ENCODE peak calls at places on chromosomes 7 and 10, in seven cellular contexts. U is heart right ventricle, R is tibial artery, H is GM23338, M is Peyer's patch, V is right atrium auricular region, S is fibroblast of lung. L is an unnamed sample.
A peak's percentile ranks its signal among the peaks of the same experiment; 100 is the strongest.

GRCh38 chr7:128084896-128085608 is 53.8 kb upstream of the LRRC4 start:
- DNase-seq in U (peak; percentile 50), R (no peak), H (no peak), M (no peak), V (no peak), S (peak; percentile 69), L (no peak)

GRCh38 chr10:80632742-80633141 is 95.0 kb downstream of the SH2D4B start:
- DNase-seq in U (no peak), R (no peak), H (no peak), M (no peak), V (no peak), S (no peak), L (no peak)

GRCh38 chr7:45909576-45909975 is 11.5 kb downstream of the IGFBP3 start:
- DNase-seq in U (no peak), R (no peak), H (no peak), M (no peak), V (no peak), S (no peak), L (no peak)

GRCh38 chr10:86868353-86868752 is 89.1 kb downstream of the MMRN2 start:
- DNase-seq in U (no peak), R (no peak), H (peak; percentile 95), M (no peak), V (no peak), S (peak; percentile 67), L (no peak)

GRCh38 chr10:47031251-47031952 is 120.2 kb downstream of the PTPN20 start:
- DNase-seq in U (no peak), R (peak; percentile 60), H (peak; percentile 52), M (peak; percentile 29), V (peak; percentile 55), S (no peak), L (peak; percentile 63)

GRCh38 chr10:21172774-21173432 is 275.8 kb upstream of the NEBL start:
- DNase-seq in U (peak; percentile 18), R (no peak), H (peak; percentile 61), M (no peak), V (no peak), S (peak; percentile 8), L (no peak)

GRCh38 chr10:92965314-92965713 is 95.3 kb upstream of the CYP26C1 start:
- DNase-seq in U (no peak), R (no peak), H (peak; percentile 85), M (no peak), V (no peak), S (peak; percentile 51), L (no peak)

GRCh38 chr7:8176370-8177081 is 85.4 kb downstream of the ICA1 start:
- DNase-seq in U (no peak), R (no peak), H (no peak), M (no peak), V (no peak), S (no peak), L (no peak)

GRCh38 chr10:114022292-114022691 is 21.4 kb upstream of the ADRB1 start:
- DNase-seq in U (peak; percentile 66), R (no peak), H (no peak), M (no peak), V (peak; percentile 76), S (peak; percentile 11), L (no peak)

DNA sequence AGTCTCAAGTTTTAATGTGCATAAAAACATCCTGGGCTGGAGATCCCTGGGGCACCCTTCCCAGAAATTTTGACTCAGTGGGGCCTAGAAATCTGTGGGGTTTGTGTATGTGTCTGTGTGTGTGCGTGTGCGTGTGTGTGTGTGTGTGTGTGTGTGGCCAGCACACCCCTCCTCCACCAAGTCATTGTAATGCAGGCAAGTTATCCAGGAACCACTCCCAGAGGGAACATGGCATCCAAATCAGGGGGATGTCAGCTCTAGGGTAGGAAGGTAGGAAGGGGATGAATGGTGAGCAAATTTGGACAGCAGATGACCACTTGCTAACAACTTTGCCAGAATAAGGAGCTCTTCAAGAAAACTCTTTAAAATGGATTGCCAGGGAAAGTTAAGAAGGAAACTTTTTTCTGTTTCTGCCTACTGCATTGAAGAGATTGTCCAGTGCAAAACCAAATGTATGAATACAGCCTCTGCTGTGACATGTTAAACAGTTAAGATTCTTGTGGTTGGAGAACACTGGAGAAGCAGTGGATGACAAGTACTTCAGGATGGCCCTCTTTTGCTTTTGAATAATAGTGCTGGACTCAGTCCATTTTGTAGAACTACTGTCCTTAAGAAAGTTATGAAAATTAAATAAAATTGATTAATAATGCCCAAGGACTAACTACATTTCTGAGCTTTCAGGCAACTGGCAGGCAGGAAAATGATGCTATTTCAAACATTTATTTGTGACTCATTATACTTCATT is 12.3 kb downstream of the STAMBPL1 start:
- DNase-seq in U (no peak), R (no peak), H (peak; percentile 51), M (no peak), V (no peak), S (peak; percentile 84), L (no peak)
- H3K4me1 ChIP-seq in U (peaks cover 19% of the 10 kb centered on the region), R (no peaks in the 10 kb centered on the region), H (no peaks in the 10 kb centered on the region), M (peaks cover 42% of the 10 kb centered on the region), V (peaks cover 44% of the 10 kb centered on the region), S (peaks cover 58% of the 10 kb centered on the region), L (no peaks in the 10 kb centered on the region)

DNA sequence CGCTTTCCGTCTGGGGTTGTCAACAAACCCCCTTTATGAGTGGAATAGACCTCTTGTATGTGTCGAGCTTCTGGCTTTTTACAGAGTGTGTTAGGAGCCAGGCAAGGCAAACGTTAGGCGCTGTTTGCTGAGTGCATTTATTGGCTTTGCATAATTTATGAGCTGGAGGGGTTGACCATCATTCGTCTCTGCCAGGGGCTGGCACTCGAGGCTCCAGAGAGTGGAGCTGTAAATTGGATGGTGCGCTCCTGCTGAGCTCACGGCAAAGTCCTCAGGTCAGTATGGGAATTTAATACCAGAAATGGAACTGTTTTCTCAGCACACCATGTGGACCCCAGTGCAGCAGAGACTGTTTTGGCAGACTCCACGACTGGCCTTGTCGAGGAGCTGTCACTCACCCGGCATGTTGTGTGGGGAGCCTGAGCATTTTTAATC is 699.4 kb upstream of the GALNT17 start:
- DNase-seq in U (no peak), R (no peak), H (no peak), M (no peak), V (no peak), S (no peak), L (no peak)
- H3K36me3 ChIP-seq in U (no peaks in the 10 kb centered on the region), R (no peaks in the 10 kb centered on the region), H (no peaks in the 10 kb centered on the region), M (no peaks in the 10 kb centered on the region), V (no peaks in the 10 kb centered on the region), S (no peaks in the 10 kb centered on the region), L (no peaks in the 10 kb centered on the region)

DNA sequence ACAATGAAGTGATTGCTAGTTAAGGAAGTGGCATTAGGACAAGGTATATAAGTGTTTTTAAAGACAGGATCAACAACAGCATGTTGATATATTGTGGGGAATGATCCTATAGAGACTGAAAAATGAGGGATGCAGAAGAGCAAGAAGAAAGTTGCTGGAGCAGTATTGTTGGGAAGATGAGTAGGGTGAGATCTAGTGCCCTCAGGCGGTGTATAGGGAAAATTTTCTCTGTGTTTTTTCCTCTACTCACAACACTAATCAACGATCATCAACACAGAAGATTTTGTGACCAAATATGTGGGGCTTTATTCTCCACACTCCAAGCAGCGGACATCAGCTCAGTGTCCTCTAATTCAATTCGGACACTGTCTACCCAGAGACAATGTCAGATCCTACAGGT is 9.6 kb upstream of the PTTG1IP2 start:
- DNase-seq in U (no peak), R (no peak), H (peak; percentile 43), M (no peak), V (no peak), S (no peak), L (no peak)
- TF ChIP-seq CTCF in U (no peak), R (no peak), H (peak; percentile 33), M (no peak), V (no peak), S (peak; percentile 46), L (no peak)

GRCh38 chr10:79137826-79138225 is 69.1 kb downstream of the ZMIZ1 start:
- DNase-seq in U (peak; percentile 56), R (no peak), H (no peak), M (no peak), V (no peak), S (peak; percentile 77), L (no peak)

GRCh38 chr10:79140906-79141305 is 72.1 kb downstream of the ZMIZ1 start:
- DNase-seq in U (no peak), R (no peak), H (no peak), M (no peak), V (no peak), S (peak; percentile 54), L (no peak)

GRCh38 chr10:79140083-79140793 is 71.5 kb downstream of the ZMIZ1 start:
- DNase-seq in U (no peak), R (no peak), H (no peak), M (no peak), V (no peak), S (peak; percentile 66), L (no peak)

GRCh38 chr10:79138449-79139123 is 69.8 kb downstream of the ZMIZ1 start:
- DNase-seq in U (no peak), R (no peak), H (no peak), M (no peak), V (no peak), S (no peak), L (no peak)

GRCh38 chr10:79139124-79139835 is 70.5 kb downstream of the ZMIZ1 start:
- DNase-seq in U (peak; percentile 75), R (peak; percentile 84), H (no peak), M (no peak), V (peak; percentile 90), S (peak; percentile 98), L (peak; percentile 87)
- H3K4me1 ChIP-seq in U (peaks cover 100% of the 10 kb centered on the region), R (peaks cover 55% of the 10 kb centered on the region), H (peaks cover 35% of the 10 kb centered on the region), M (peaks cover 31% of the 10 kb centered on the region), V (peaks cover 98% of the 10 kb centered on the region), S (peaks cover 54% of the 10 kb centered on the region), L (peaks cover 18% of the 10 kb centered on the region)

GRCh38 chr10:94349327-94349726 is 13.4 kb downstream of the NOC3L start:
- DNase-seq in U (no peak), R (no peak), H (no peak), M (no peak), V (no peak), S (no peak), L (no peak)
- H3K36me3 ChIP-seq in U (peaks cover 13% of the 10 kb centered on the region), R (peaks cover 63% of the 10 kb centered on the region), H (peaks cover 63% of the 10 kb centered on the region), M (no peaks in the 10 kb centered on the region), V (peaks cover 24% of the 10 kb centered on the region), S (peaks cover 6% of the 10 kb centered on the region), L (peaks cover 49% of the 10 kb centered on the region)

DNA sequence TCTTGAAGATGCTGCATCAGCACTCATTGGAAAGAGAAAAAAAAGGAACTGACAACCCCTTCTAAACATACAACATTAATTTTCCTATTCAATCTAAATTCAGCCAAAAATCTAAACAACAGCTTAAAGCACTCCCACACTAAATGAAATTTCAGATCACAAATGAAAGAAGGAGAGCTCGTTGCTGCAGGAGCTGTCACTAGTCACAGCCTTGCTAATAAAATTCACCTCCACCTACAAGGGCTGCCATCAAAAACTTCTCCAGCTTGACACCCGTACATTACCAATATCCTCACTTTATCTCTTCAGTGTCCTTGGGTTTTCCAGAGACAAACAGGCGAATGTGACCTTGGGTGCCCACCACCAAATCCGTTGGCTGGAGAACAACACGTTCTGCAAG is 560.1 kb downstream of the KCNMA1 start:
- DNase-seq in U (no peak), R (no peak), H (no peak), M (no peak), V (no peak), S (no peak), L (no peak)
- TF ChIP-seq CTCF in U (no peak), R (no peak), H (no peak), M (no peak), V (no peak), S (no peak), L (no peak)

GRCh38 chr10:79262959-79263746 is 84.1 kb upstream of the PPIF start:
- DNase-seq in U (no peak), R (no peak), H (no peak), M (no peak), V (no peak), S (no peak), L (no peak)
- H3K4me1 ChIP-seq in U (peaks cover 100% of the 10 kb centered on the region), R (peaks cover 64% of the 10 kb centered on the region), H (peaks cover 3% of the 10 kb centered on the region), M (peaks cover 43% of the 10 kb centered on the region), V (peaks cover 95% of the 10 kb centered on the region), S (peaks cover 57% of the 10 kb centered on the region), L (peaks cover 29% of the 10 kb centered on the region)

L was measured in ascending aorta.